ENCODE peak calls at places on chromosomes 12 and 14, in five cellular contexts. B is HEK293T, X is H1, R is HepG2, Q is GM12878. U is an unnamed sample.

GRCh38 chr14:75322746-75323145 is 44.1 kb downstream of the FOS start:
- DNase-seq in B (no peak), X (no peak), Q (no peak), R (no peak), U (no peak)

GRCh38 chr14:78631551-78631950 is 461.4 kb downstream of the NRXN3 start:
- DNase-seq in Q (no peak), R (no peak), B (no peak), X (no peak), U (no peak)

GRCh38 chr12:111686574-111687105 is 787 bp downstream of the ACAD10 start:
- DNase-seq in R (no peak), Q (no peak), B (no peak), X (no peak), U (no peak)

GRCh38 chr14:30295980-30296379 is 263.0 kb upstream of the G2E3 start:
- DNase-seq in Q (no peak), X (no peak), B (no peak), R (no peak), U (no peak)

GRCh38 chr12:107404981-107405380 is 280.6 kb upstream of the PWP1 start:
- DNase-seq in B (peak), R (peak), X (no peak), Q (no peak), U (peak)

GRCh38 chr12:92059976-92060375 is 85.7 kb downstream of the BTG1 start:
- DNase-seq in R (no peak), X (no peak), Q (no peak), B (no peak), U (no peak)

GRCh38 chr12:131167334-131167733 is 213.6 kb downstream of the ADGRD1 start:
- DNase-seq in R (no peak), Q (no peak), X (no peak), B (no peak), U (no peak)

GRCh38 chr12:76690916-76691700 is 72.8 kb upstream of the ZDHHC17 start:
- DNase-seq in Q (no peak), B (no peak), X (no peak), R (no peak), U (no peak)

GRCh38 chr12:54549774-54550451 is 512 bp downstream of the PDE1B start:
- DNase-seq in R (no peak), X (no peak), B (no peak), Q (no peak), U (no peak)

GRCh38 chr12:93838180-93838579 is 161.0 kb downstream of the CRADD start:
- DNase-seq in Q (no peak), B (no peak), X (no peak), R (no peak), U (no peak)

GRCh38 chr14:61479746-61480502 is 158.5 kb downstream of the PRKCH start:
- DNase-seq in R (no peak), B (no peak), X (no peak), Q (no peak), U (no peak)

GRCh38 chr12:6927379-6927991 is at the start of gene ATN1:
- DNase-seq in Q (no peak), R (no peak), X (peak), B (peak), U (peak)

GRCh38 chr12:43893670-43894069 is 57.8 kb downstream of the TMEM117 start:
- DNase-seq in X (no peak), Q (no peak), B (no peak), R (no peak), U (no peak)

GRCh38 chr12:64039285-64039871 is 182.7 kb downstream of the KICS2 start:
- DNase-seq in R (no peak), B (no peak), Q (no peak), X (no peak), U (no peak)

GRCh38 chr12:2722806-2723205 is 72.0 kb upstream of the FKBP4 start:
- DNase-seq in R (no peak), Q (no peak), X (no peak), B (no peak), U (no peak)

GRCh38 chr12:67578976-67579661 is 69.4 kb upstream of the DYRK2 start:
- DNase-seq in B (no peak), Q (no peak), R (no peak), X (no peak), U (no peak)

GRCh38 chr12:81208193-81208946 is 130.5 kb downstream of the ACSS3 start:
- DNase-seq in Q (no peak), B (peak), R (peak), X (no peak), U (no peak)

GRCh38 chr12:86256169-86256568 is at the start of gene MGAT4C:
- DNase-seq in B (peak), Q (no peak), R (no peak), X (no peak), U (no peak)

GRCh38 chr12:65758401-65758800 is 65.9 kb upstream of the HMGA2 start:
- DNase-seq in X (no peak), R (no peak), B (no peak), Q (no peak), U (no peak)

GRCh38 chr12:83106873-83107272 is 420.2 kb downstream of the TMTC2 start:
- DNase-seq in R (no peak), X (no peak), B (no peak), Q (no peak), U (no peak)

GRCh38 chr12:8687846-8688601 is 9.8 kb upstream of the RIMKLB start:
- DNase-seq in Q (no peak), X (no peak), R (no peak), B (peak), U (peak)

GRCh38 chr14:80426686-80427085 is 215.4 kb upstream of the DIO2 start:
- DNase-seq in X (no peak), Q (no peak), R (no peak), B (no peak), U (no peak)

GRCh38 chr12:66964629-66965028 is 285.8 kb upstream of the GRIP1 start:
- DNase-seq in B (no peak), R (no peak), X (no peak), Q (no peak), U (no peak)

GRCh38 chr12:52741378-52742195 is 35.6 kb downstream of the KRT76 start:
- DNase-seq in B (peak), Q (no peak), R (peak), X (peak), U (peak)

GRCh38 chr12:111197545-111197944 is 171.3 kb downstream of the PHETA1 start:
- DNase-seq in R (no peak), B (no peak), Q (no peak), X (no peak), U (no peak)

GRCh38 chr14:68957688-68958248 is 21.3 kb downstream of the ACTN1 start:
- DNase-seq in Q (no peak), R (no peak), B (no peak), X (no peak), U (no peak)

GRCh38 chr14:68958553-68958952 is 20.5 kb downstream of the ACTN1 start:
- DNase-seq in B (no peak), Q (no peak), R (no peak), X (no peak), U (no peak)

GRCh38 chr14:68956728-68957127 is 22.4 kb downstream of the ACTN1 start:
- DNase-seq in Q (no peak), X (no peak), B (no peak), R (no peak), U (no peak)

GRCh38 chr14:68960123-68960522 is 19.0 kb downstream of the ACTN1 start:
- DNase-seq in B (no peak), X (no peak), Q (no peak), R (no peak), U (no peak)

DNA sequence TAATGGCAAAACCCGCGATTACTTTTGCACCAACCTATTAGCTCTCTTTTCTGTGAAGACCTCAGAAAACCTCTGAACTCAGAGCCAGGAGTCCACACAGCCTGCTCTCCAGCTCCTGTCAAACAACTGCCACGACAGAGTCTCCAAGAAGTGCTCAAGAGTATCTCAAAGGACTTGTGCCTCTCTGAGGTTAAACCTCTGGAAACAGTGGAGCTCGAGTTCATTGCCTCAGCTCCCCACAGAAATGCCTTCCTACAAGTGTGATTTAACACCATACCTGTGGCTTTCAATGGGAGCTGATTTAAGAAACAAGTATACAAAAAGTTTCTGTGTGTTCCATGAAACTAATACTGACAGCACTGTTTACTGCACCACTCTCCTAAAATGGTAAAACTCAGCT is 20.1 kb downstream of the ACTN1 start:
- DNase-seq in B (no peak), Q (no peak), X (no peak), R (no peak), U (no peak)
- TF ChIP-seq SUZ12 in B (no peak), Q (no peak), X (no peak), R (no peak), U (no peak)

GRCh38 chr12:30862486-30862885 is 64.1 kb upstream of the TSPAN11 start:
- DNase-seq in X (no peak), Q (no peak), B (no peak), R (no peak), U (no peak)

GRCh38 chr12:30870491-30871265 is 55.9 kb upstream of the TSPAN11 start:
- DNase-seq in R (no peak), B (no peak), X (no peak), Q (no peak), U (no peak)

GRCh38 chr12:30867415-30867814 is 59.1 kb upstream of the TSPAN11 start:
- DNase-seq in X (no peak), B (no peak), R (no peak), Q (no peak), U (no peak)

GRCh38 chr12:30863839-30864238 is 62.7 kb upstream of the TSPAN11 start:
- DNase-seq in R (no peak), X (peak), B (no peak), Q (no peak), U (no peak)

GRCh38 chr12:30866256-30866655 is 60.3 kb upstream of the TSPAN11 start:
- DNase-seq in B (no peak), R (no peak), X (no peak), Q (no peak), U (no peak)
- TF ChIP-seq SUZ12 in B (no peak), R (no peak), X (no peak), Q (no peak), U (no peak)

DNA sequence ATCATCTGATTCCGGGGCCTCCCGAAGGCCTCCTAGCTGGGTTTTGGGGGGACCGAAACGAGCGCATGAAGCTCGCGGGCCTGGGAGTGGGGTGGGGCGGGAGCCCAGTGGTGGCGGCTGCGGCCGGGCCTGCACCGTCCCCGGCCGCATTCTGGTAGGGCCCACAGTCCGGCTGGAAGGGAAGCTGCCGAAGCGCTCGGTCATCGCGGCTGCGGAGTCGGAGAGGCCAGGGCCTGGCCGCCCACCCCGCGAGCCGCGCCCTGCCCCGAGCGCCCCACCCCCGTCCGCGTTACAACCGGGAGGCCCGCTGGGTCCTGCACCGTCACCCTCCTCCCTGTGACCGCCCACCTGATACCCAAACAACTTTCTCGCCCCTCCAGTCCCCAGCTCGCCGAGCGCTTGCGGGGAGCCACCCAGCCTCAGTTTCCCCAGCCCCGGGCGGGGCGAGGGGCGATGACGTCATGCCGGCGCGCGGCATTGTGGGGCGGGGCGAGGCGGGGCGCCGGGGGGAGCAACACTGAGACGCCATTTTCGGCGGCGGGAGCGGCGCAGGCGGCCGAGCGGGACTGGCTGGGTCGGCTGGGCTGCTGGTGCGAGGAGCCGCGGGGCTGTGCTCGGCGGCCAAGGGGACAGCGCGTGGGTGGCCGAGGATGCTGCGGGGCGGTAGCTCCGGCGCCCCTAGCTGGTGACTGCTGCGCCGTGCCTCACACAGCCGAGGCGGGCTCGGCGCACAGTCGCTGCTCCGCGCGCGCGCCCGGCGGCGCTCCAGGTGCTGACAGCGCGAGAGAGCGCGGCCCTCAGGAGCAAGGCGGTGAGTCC is at the start of gene KLC1:
- DNase-seq in Q (no peak), R (no peak), B (peak), X (peak), U (no peak)
- TF ChIP-seq SUZ12 in Q (no peak), R (peak), B (no peak), X (no peak), U (no peak)

GRCh38 chr12:116338064-116338872 is 60.8 kb upstream of the MED13L start:
- DNase-seq in R (no peak), B (no peak), X (no peak), Q (no peak), U (no peak)
- TF ChIP-seq SUZ12 in R (no peak), B (no peak), X (no peak), Q (no peak), U (no peak)